ENCODE peak calls at places on chromosome 12, in ten cellular contexts. R is lower lobe of right lung; W is left ventricle myocardium inferior; O is K562; Z is stomach; J is thoracic aorta; Y is A549; L is esophagus squamous epithelium; N is CD8-positive, alpha-beta memory T cell; V is testis. D is an unnamed sample. For H3K4me1, the result is how much of the 10 kb centered on the place peaks cover.

GRCh38 chr12:130433411-130433810 is 95.7 kb downstream of the PIWIL1 start:
- DNase-seq in R (no peak), W (no peak), O (no peak), Z (no peak), J (no peak), Y (no peak), L (no peak), N (no peak), V (no peak), D (no peak)

GRCh38 chr12:112881602-112882001 is 25.2 kb upstream of the OAS1 start:
- DNase-seq in R (no peak), W (no peak), O (no peak), Z (no peak), J (no peak), Y (no peak), L (no peak), N (no peak), V (no peak), D (no peak)

GRCh38 chr12:116276433-116277216 is 868 bp downstream of the MED13L start:
- DNase-seq in R (peak), W (peak), O (peak), Z (peak), J (peak), Y (peak), L (peak), N (peak), V (peak), D (no peak)

GRCh38 chr12:72264548-72265175 is 7.5 kb upstream of the TRHDE start:
- DNase-seq in R (no peak), W (no peak), O (no peak), Z (no peak), J (no peak), Y (no peak), L (no peak), N (no peak), V (no peak), D (no peak)

GRCh38 chr12:24226745-24227350 is 277.4 kb upstream of the SOX5 start:
- DNase-seq in R (no peak), W (no peak), O (no peak), Z (no peak), J (peak), Y (no peak), L (no peak), N (no peak), V (no peak), D (no peak)

GRCh38 chr12:109736552-109737108 is 23.0 kb downstream of the FAM222A start:
- DNase-seq in R (peak), W (peak), O (peak), Z (peak), J (peak), Y (no peak), L (no peak), N (no peak), V (no peak), D (peak)

GRCh38 chr12:110065540-110065939 is 17.2 kb upstream of the C12orf76 start:
- DNase-seq in R (no peak), W (no peak), O (no peak), Z (no peak), J (no peak), Y (no peak), L (no peak), N (no peak), V (no peak), D (no peak)

GRCh38 chr12:19220205-19220604 is 90.7 kb downstream of the PLEKHA5 start:
- DNase-seq in R (no peak), W (no peak), O (peak), Z (no peak), J (no peak), Y (no peak), L (no peak), N (no peak), V (no peak), D (no peak)

DNA sequence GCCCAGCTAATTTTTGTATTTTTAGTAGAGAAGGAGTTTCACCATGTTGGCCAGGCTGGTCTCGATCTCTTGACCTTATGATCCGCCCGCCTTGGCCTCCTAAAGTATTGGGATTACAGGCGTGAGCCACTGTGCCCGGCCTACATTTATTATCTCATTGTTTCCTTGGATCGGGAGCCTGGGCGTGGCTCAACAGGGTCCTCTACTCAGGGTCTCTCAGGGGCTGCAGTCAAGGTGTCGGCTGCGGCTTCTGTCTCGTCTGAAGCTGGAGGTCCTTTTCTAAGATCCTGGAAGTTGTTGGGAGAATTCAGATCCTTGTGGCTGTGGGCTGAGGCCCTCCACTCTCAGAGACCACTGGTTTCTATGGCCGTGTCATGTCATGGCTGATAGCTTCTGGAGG is 65.5 kb upstream of the SCN8A start:
- DNase-seq in R (no peak), W (no peak), O (no peak), Z (no peak), J (no peak), Y (no peak), L (no peak), N (no peak), V (no peak), D (no peak)
- H3K4me1 ChIP-seq in R (under half), W (under half), O (under half), Z (under half), J (under half), Y (under half), L (under half), N (under half), V (under half), D (under half)

GRCh38 chr12:64736771-64737170 is 22.4 kb downstream of the GNS start:
- DNase-seq in R (no peak), W (no peak), O (no peak), Z (no peak), J (no peak), Y (no peak), L (no peak), N (no peak), V (no peak), D (no peak)
- H3K27ac ChIP-seq in R (no peak), W (no peak), O (no peak), Z (no peak), J (no peak), Y (no peak), L (no peak), N (no peak), V (no peak), D (peak)

GRCh38 chr12:92042791-92043531 is 102.7 kb downstream of the BTG1 start:
- DNase-seq in R (no peak), W (no peak), O (no peak), Z (no peak), J (no peak), Y (no peak), L (no peak), N (no peak), V (no peak), D (no peak)
- H3K4me1 ChIP-seq in R (under half), W (under half), O (under half), Z (under half), J (under half), Y (under half), L (under half), N (under half), V (under half), D (under half)

GRCh38 chr12:50786498-50787231 is 22.8 kb downstream of the ATF1 start:
- DNase-seq in R (no peak), W (no peak), O (no peak), Z (no peak), J (no peak), Y (peak), L (no peak), N (no peak), V (no peak), D (peak)
- H3K27ac ChIP-seq in R (peak), W (no peak), O (no peak), Z (peak), J (no peak), Y (peak), L (peak), N (no peak), V (no peak), D (peak)

DNA sequence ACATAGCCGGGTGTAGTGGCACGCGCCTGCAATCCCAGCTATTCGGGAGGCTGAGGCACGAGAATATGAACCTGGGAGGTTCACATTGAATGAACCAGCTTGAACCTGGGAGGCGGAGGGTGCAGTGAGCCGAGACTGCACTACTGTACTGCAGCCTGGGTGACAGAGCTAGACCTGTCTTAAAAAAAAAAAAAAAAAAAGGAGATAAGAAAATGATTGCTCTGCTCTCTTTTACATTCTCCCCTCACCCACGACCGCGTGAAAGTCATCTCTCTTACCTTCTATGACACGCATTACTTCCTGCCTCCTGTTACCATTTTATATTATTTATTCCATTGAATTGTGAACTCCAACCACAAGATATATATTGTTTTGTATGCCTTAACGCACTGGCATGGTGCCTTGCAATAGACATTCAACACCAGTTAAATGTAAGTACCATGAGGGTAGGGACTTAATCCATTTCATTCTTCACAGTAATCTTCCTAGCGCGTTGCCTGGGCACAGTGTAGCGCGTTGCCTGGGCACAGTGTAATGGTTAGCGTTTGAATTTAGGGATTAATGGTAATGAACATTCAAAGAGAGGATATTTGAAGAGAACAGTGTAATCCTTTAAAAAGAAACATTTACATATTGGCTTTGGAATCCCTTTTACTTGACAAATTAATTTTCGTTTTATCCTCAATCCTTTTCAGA is 2.7 kb downstream of the RAP1B start:
- DNase-seq in R (no peak), W (no peak), O (no peak), Z (no peak), J (no peak), Y (no peak), L (no peak), N (peak), V (peak), D (no peak)
- H3K4me1 ChIP-seq in R (half or more), W (half or more), O (under half), Z (under half), J (half or more), Y (under half), L (under half), N (under half), V (under half), D (under half)

GRCh38 chr12:12877145-12877544 is 14.2 kb upstream of the GPRC5A start:
- DNase-seq in R (no peak), W (no peak), O (peak), Z (no peak), J (no peak), Y (no peak), L (no peak), N (no peak), V (no peak), D (no peak)

GRCh38 chr12:12871587-12872138 is 19.7 kb upstream of the GPRC5A start:
- DNase-seq in R (no peak), W (no peak), O (no peak), Z (no peak), J (no peak), Y (no peak), L (no peak), N (no peak), V (no peak), D (no peak)

GRCh38 chr12:12872139-12872933 is 19.0 kb upstream of the GPRC5A start:
- DNase-seq in R (peak), W (no peak), O (no peak), Z (peak), J (no peak), Y (peak), L (no peak), N (no peak), V (no peak), D (peak)

GRCh38 chr12:12872934-12873275 is 18.5 kb upstream of the GPRC5A start:
- DNase-seq in R (no peak), W (no peak), O (no peak), Z (no peak), J (no peak), Y (no peak), L (no peak), N (no peak), V (no peak), D (no peak)

DNA sequence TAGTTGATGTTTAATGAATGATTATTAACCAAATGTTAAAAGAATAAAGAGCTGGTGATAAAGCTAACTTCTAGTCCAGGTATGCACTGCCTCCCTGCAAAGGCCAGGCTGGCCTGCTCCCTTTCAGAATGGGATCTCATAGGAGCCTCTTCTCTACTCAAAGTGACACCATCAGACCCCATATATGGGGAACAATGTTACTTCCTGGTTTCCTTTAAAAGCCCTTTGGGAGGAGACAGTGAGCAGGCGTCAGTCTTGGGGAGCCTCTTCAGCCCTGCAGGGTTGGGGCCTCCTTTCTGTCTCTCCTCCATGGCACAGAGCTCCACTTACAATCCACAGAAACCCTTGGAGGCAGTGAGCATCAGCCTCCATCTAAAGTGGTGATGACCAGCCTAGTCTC is 17.3 kb upstream of the GPRC5A start:
- DNase-seq in R (no peak), W (no peak), O (no peak), Z (no peak), J (no peak), Y (no peak), L (no peak), N (no peak), V (no peak), D (no peak)
- H3K27ac ChIP-seq in R (no peak), W (no peak), O (no peak), Z (peak), J (no peak), Y (peak), L (no peak), N (no peak), V (no peak), D (peak)

GRCh38 chr12:6376965-6377666 is 1.8 kb upstream of the SCNN1A start:
- DNase-seq in R (no peak), W (no peak), O (no peak), Z (peak), J (no peak), Y (no peak), L (no peak), N (no peak), V (no peak), D (no peak)
- H3K4me1 ChIP-seq in R (half or more), W (under half), O (under half), Z (under half), J (under half), Y (half or more), L (under half), N (under half), V (under half), D (under half)

GRCh38 chr12:2208837-2209236 is 156.1 kb downstream of the CACNA1C start:
- DNase-seq in R (no peak), W (no peak), O (no peak), Z (no peak), J (no peak), Y (no peak), L (no peak), N (no peak), V (no peak), D (no peak)

GRCh38 chr12:2214411-2214810 is 161.6 kb downstream of the CACNA1C start:
- DNase-seq in R (no peak), W (no peak), O (no peak), Z (no peak), J (no peak), Y (no peak), L (no peak), N (no peak), V (no peak), D (no peak)

GRCh38 chr12:2212971-2213869 is 160.4 kb downstream of the CACNA1C start:
- DNase-seq in R (no peak), W (no peak), O (no peak), Z (no peak), J (no peak), Y (no peak), L (no peak), N (no peak), V (no peak), D (no peak)

GRCh38 chr12:2212537-2212936 is 159.8 kb downstream of the CACNA1C start:
- DNase-seq in R (no peak), W (no peak), O (no peak), Z (no peak), J (no peak), Y (no peak), L (no peak), N (no peak), V (no peak), D (no peak)

GRCh38 chr12:2211119-2211518 is 158.3 kb downstream of the CACNA1C start:
- DNase-seq in R (no peak), W (no peak), O (no peak), Z (no peak), J (no peak), Y (no peak), L (no peak), N (no peak), V (no peak), D (no peak)
- H3K27ac ChIP-seq in R (no peak), W (peak), O (no peak), Z (no peak), J (no peak), Y (no peak), L (no peak), N (no peak), V (no peak), D (no peak)

DNA sequence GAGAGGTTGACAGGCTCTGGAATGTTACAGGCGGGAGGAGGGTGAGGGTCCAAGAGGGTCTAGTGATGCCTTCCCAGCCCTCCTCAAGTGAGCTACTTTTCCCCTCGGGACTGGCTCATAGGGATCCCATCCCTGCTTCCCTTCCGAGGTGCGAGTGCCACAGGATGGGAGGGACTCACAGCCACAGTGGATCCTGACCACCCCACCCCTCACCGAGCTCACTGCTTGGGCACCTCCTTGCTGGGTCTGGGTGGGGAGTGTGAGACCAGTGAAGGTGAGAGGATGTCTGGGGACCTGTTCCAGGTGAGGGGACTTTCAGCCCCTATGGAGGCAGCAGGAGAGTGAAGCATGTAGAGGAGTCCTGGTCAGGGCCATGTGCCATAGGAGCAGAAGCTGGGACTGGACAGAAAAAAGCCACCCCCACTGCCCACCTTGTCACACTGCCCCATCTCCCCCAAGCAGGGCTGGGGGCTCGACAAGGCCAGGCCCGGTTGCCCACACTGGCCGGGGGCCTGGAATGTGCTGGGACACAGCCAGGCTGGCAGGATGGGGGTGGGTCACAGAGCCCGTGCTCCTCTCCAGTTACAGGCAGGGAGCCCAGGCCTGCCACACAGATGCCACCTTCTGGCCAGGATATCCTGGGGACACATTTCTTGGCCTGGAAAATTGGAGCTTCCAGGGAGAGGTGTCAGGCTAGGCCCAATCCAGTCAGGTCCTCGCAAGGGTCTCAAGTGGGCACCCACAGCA is 1.7 kb upstream of the TNS2 start:
- DNase-seq in R (peak), W (peak), O (no peak), Z (peak), J (no peak), Y (peak), L (no peak), N (no peak), V (peak), D (peak)
- H3K4me1 ChIP-seq in R (half or more), W (half or more), O (half or more), Z (half or more), J (under half), Y (half or more), L (under half), N (under half), V (half or more), D (half or more)

GRCh38 chr12:2300886-2301285 is 248.1 kb downstream of the CACNA1C start:
- DNase-seq in R (no peak), W (no peak), O (no peak), Z (no peak), J (no peak), Y (no peak), L (no peak), N (no peak), V (no peak), D (no peak)
- H3K27ac ChIP-seq in R (no peak), W (peak), O (no peak), Z (peak), J (peak), Y (no peak), L (no peak), N (no peak), V (no peak), D (no peak)